ENCODE peak calls at places on chromosome 21, in ten cellular contexts. M, F, N, R, S, Z, K, Y, L and I are unnamed samples.

GRCh38 chr21:46059195-46059594 is 38.7 kb upstream of the COL6A2 start:
- DNase-seq in F (no peak), R (no peak), K (no peak), L (no peak), Y (no peak), N (no peak), S (no peak), M (no peak), Z (no peak), I (peak)

GRCh38 chr21:17610862-17611261 is 1.8 kb downstream of the BTG3 start:
- DNase-seq in F (no peak), S (no peak), N (no peak), R (no peak), Z (no peak), Y (no peak), K (no peak), L (no peak), M (no peak), I (no peak)

GRCh38 chr21:33976082-33976979 is 60.7 kb upstream of the ATP5PO start:
- DNase-seq in R (peak), L (peak), M (no peak), S (no peak), F (peak), Z (peak), Y (peak), N (peak), K (peak), I (no peak)

GRCh38 chr21:44962481-44962966 is 22.7 kb downstream of the SLX9 start:
- DNase-seq in F (no peak), Y (peak), Z (no peak), K (no peak), N (no peak), M (no peak), S (no peak), R (no peak), L (no peak), I (no peak)

GRCh38 chr21:44926364-44927101 is 5.8 kb upstream of the ITGB2 start:
- DNase-seq in F (peak), Z (no peak), L (peak), M (no peak), Y (peak), K (no peak), S (no peak), N (no peak), R (no peak), I (no peak)

GRCh38 chr21:34886554-34887385 is 162.3 kb downstream of the RUNX1 start:
- DNase-seq in F (no peak), Z (no peak), L (peak), N (no peak), Y (no peak), S (no peak), K (no peak), R (peak), M (no peak), I (peak)

GRCh38 chr21:35528109-35529042 is 479.3 kb upstream of the RUNX1 start:
- DNase-seq in Z (peak), M (no peak), R (no peak), F (peak), K (no peak), L (peak), Y (peak), S (no peak), N (no peak), I (peak)

GRCh38 chr21:42174173-42174572 is 44.8 kb upstream of the ABCG1 start:
- DNase-seq in S (no peak), R (no peak), N (no peak), F (no peak), Y (no peak), L (no peak), M (peak), Z (no peak), K (no peak), I (no peak)